ENCODE peak calls at places on chromosomes 5 and 9, in six cellular contexts. C is H9, V is IMR-90, G is endothelial cell of umbilical vein, P is HCT116, N is fibroblast of lung. B is an unnamed sample. For H4K20me1, the result is how much of the 10 kb centered on the place peaks cover.

GRCh38 chr9:83775932-83776331 is 41.6 kb downstream of the GKAP1 start:
- DNase-seq in C (no peak), V (peak), G (no peak), P (no peak), N (no peak), B (no peak)

GRCh38 chr9:110101531-110102161 is 106.3 kb downstream of the C9orf152 start:
- DNase-seq in C (no peak), V (peak), G (no peak), P (no peak), N (peak), B (no peak)

GRCh38 chr5:140141241-140141640 is 15.5 kb downstream of the IGIP start:
- DNase-seq in C (no peak), V (peak), G (no peak), P (no peak), N (peak), B (peak)

GRCh38 chr9:121367651-121368510 is 2.2 kb downstream of the STOM start:
- DNase-seq in C (no peak), V (no peak), G (peak), P (no peak), N (no peak), B (no peak)

GRCh38 chr5:58455066-58455465 is 4.8 kb downstream of the PLK2 start:
- DNase-seq in C (no peak), V (peak), G (peak), P (no peak), N (no peak), B (peak)

GRCh38 chr5:156431956-156432829 is 105.2 kb downstream of the SGCD start:
- DNase-seq in C (peak), V (no peak), G (no peak), P (no peak), N (no peak), B (no peak)

GRCh38 chr9:95874303-95874988 is 1.0 kb upstream of the ERCC6L2 start:
- DNase-seq in C (no peak), V (peak), G (no peak), P (no peak), N (peak), B (peak)

GRCh38 chr5:93610581-93611167 is 27.7 kb downstream of the NR2F1 start:
- DNase-seq in C (no peak), V (no peak), G (no peak), P (no peak), N (no peak), B (no peak)

GRCh38 chr5:40277161-40277906 is 402.4 kb upstream of the PTGER4 start:
- DNase-seq in C (no peak), V (no peak), G (no peak), P (no peak), N (no peak), B (no peak)

GRCh38 chr9:128882677-128883590 is 1.0 kb downstream of the LRRC8A start:
- DNase-seq in C (no peak), V (no peak), G (peak), P (no peak), N (peak), B (no peak)

GRCh38 chr5:175623086-175623485 is 34.8 kb upstream of the HRH2 start:
- DNase-seq in C (no peak), V (no peak), G (no peak), P (no peak), N (no peak), B (no peak)

GRCh38 chr9:135156525-135157510 is 69.3 kb downstream of the OLFM1 start:
- DNase-seq in C (peak), V (peak), G (peak), P (peak), N (peak), B (peak)

GRCh38 chr9:113616716-113617496 is 153.4 kb downstream of the RGS3 start:
- DNase-seq in C (peak), V (no peak), G (no peak), P (no peak), N (no peak), B (no peak)

GRCh38 chr9:36132081-36132480 is 4.5 kb upstream of the GLIPR2 start:
- DNase-seq in C (no peak), V (peak), G (no peak), P (no peak), N (peak), B (peak)

GRCh38 chr9:18682907-18683306 is 209.0 kb downstream of the ADAMTSL1 start:
- DNase-seq in C (no peak), V (no peak), G (no peak), P (no peak), N (no peak), B (no peak)

GRCh38 chr9:127974769-127975261 is 6.0 kb downstream of the EEIG1 start:
- DNase-seq in C (peak), V (no peak), G (no peak), P (no peak), N (no peak), B (no peak)

GRCh38 chr5:121053055-121053985 is 589.2 kb downstream of the PRR16 start:
- DNase-seq in C (no peak), V (no peak), G (no peak), P (no peak), N (peak), B (no peak)

GRCh38 chr5:134245692-134246091 is 19.8 kb upstream of the PPP2CA start:
- DNase-seq in C (no peak), V (no peak), G (no peak), P (no peak), N (no peak), B (no peak)

GRCh38 chr9:7234144-7234543 is 476.4 kb downstream of the KDM4C start:
- DNase-seq in C (peak), V (peak), G (peak), P (peak), N (peak), B (no peak)

GRCh38 chr5:34682926-34683623 is 26.9 kb downstream of the RAI14 start:
- DNase-seq in C (no peak), V (peak), G (peak), P (peak), N (no peak), B (peak)

GRCh38 chr9:108478431-108478837 is 377.4 kb downstream of the ACTL7B start:
- DNase-seq in C (no peak), V (peak), G (peak), P (no peak), N (peak), B (peak)

GRCh38 chr9:503331-503730 is 288.7 kb downstream of the DOCK8 start:
- DNase-seq in C (peak), V (no peak), G (no peak), P (no peak), N (no peak), B (no peak)

GRCh38 chr9:93261281-93261680 is 77.3 kb downstream of the WNK2 start:
- DNase-seq in C (peak), V (no peak), G (no peak), P (no peak), N (no peak), B (no peak)

GRCh38 chr9:96305171-96305570 is 3.2 kb upstream of the HSD17B3 start:
- DNase-seq in C (peak), V (peak), G (no peak), P (no peak), N (no peak), B (no peak)

DNA sequence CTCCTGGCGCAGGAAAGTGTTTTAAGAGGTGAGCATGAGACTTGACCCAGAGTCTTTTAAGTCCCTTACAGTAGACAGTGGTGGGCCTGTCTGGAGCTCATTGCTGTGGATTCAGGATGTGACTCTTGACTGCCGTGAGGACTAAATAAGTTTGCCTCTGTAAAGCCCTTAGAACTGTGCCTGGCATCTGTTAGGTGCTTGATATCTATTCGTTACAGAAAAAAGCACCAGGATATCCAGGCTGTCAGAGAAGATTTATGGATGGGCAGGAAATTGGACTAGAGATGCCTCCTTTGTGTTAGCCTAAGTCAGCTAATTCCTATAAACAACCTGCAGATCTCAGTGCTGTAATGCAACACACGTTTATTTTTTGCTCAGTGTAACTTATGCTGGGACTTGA is 12.6 kb downstream of the ERGIC1 start:
- DNase-seq in C (no peak), V (no peak), G (peak), P (no peak), N (no peak), B (no peak)
- H3K27ac ChIP-seq in C (no peak), V (no peak), G (no peak), P (no peak), N (no peak), B (no peak)

DNA sequence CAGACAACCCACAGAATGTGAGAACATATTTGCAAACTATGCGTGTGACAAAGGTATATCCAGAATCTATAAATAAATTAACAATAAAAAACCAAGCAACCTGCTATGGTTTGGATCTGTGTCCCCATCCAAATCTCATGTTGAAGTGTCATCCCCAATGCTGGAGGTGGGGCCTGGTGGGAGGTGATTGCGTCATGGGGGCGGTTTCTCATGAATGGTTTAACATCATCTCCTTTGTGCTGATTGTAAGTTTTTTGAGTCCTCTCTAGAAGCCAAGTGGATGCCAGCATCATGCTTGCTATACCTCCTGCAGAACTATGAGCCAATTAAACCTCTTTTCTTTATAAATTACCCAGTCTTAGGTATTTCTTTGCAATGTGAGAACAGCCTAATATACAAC is 335.4 kb downstream of the MAN2A1 start:
- DNase-seq in C (no peak), V (no peak), G (no peak), P (no peak), N (no peak), B (no peak)
- H4K20me1 ChIP-seq in C (under half), V (under half), G (under half), P (under half), N (under half), B (under half)

GRCh38 chr9:111938427-111938800 is 41.8 kb downstream of the UGCG start:
- DNase-seq in C (no peak), V (no peak), G (no peak), P (no peak), N (no peak), B (no peak)
- H3K27ac ChIP-seq in C (no peak), V (no peak), G (no peak), P (no peak), N (peak), B (peak)

DNA sequence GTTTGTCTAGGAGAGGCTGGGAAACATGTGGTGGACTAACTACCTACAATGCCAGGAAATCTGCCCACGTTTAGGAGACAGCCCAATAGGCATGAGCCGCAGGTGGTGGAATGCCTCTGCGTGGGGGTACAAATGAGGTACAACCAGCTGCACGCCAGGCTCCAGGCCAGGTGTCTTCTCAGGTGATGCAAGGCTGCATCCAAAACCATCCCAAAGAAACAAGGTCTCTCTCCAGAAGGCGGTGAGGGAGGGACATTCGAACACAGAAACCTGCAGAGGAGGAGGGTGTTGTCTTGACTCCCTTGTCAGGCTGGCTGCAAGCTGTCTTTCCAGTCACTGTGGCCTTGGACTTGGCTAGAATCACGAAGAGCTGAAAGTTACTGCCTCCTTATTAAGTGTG is 11.6 kb downstream of the ANKH start:
- DNase-seq in C (no peak), V (no peak), G (no peak), P (no peak), N (no peak), B (no peak)
- H4K20me1 ChIP-seq in C (under half), V (under half), G (under half), P (under half), N (under half), B (under half)

GRCh38 chr5:159903134-159903533 is 13.1 kb upstream of the ADRA1B start:
- DNase-seq in C (no peak), V (no peak), G (no peak), P (no peak), N (no peak), B (no peak)
- H3K27ac ChIP-seq in C (no peak), V (no peak), G (no peak), P (no peak), N (no peak), B (peak)

GRCh38 chr9:131607591-131607990 is 62.3 kb downstream of the PRRT1B start:
- DNase-seq in C (no peak), V (no peak), G (no peak), P (no peak), N (no peak), B (no peak)
- H4K20me1 ChIP-seq in C (under half), V (under half), G (under half), P (under half), N (under half), B (under half)

B was measured in astrocyte.